ENCODE peak calls at places on chromosome 16, in seven cellular contexts. D is breast epithelium, H is HCT116, S is A549, B is tibial nerve, T is right lobe of liver, O is K562. E is an unnamed sample.

GRCh38 chr16:58102665-58103427 is 26.3 kb downstream of the CFAP20 start:
- DNase-seq in T (no peak), O (no peak), H (no peak), S (no peak), D (no peak), B (no peak), E (no peak)

GRCh38 chr16:920722-921121 is 50.1 kb downstream of the LMF1 start:
- DNase-seq in D (peak), B (peak), O (no peak), H (no peak), T (no peak), S (no peak), E (no peak)

GRCh38 chr16:28923652-28924398 is 1.2 kb downstream of the RABEP2 start:
- DNase-seq in D (no peak), B (no peak), T (no peak), S (no peak), H (no peak), O (no peak), E (no peak)

GRCh38 chr16:69077251-69077650 is 28.2 kb upstream of the HAS3 start:
- DNase-seq in T (no peak), D (no peak), H (peak), S (no peak), B (no peak), O (no peak), E (no peak)

GRCh38 chr16:7513429-7513828 is 180.8 kb downstream of the RBFOX1 start:
- DNase-seq in H (no peak), B (no peak), D (no peak), O (peak), T (no peak), S (no peak), E (peak)

GRCh38 chr16:86240716-86241363 is 269.5 kb upstream of the FOXF1 start:
- DNase-seq in O (no peak), D (peak), B (no peak), H (no peak), T (no peak), S (no peak), E (no peak)

GRCh38 chr16:83579027-83579426 is 228.8 kb upstream of the HSBP1 start:
- DNase-seq in D (no peak), O (no peak), B (no peak), T (no peak), S (no peak), H (no peak), E (no peak)

GRCh38 chr16:28304214-28304613 is 11.9 kb downstream of the SBK1 start:
- DNase-seq in S (no peak), O (peak), H (no peak), T (no peak), D (no peak), B (no peak), E (peak)

GRCh38 chr16:21650517-21650916 is 1.9 kb downstream of the IGSF6 start:
- DNase-seq in O (no peak), S (no peak), B (no peak), T (no peak), H (no peak), D (no peak), E (no peak)

GRCh38 chr16:49441366-49441780 is 67.8 kb downstream of the C16orf78 start:
- DNase-seq in B (no peak), T (peak), D (peak), S (no peak), O (no peak), H (no peak), E (no peak)

GRCh38 chr16:62041401-62041800 is 5.2 kb upstream of the CDH8 start:
- DNase-seq in O (peak), H (no peak), B (no peak), T (no peak), D (no peak), S (peak), E (no peak)

GRCh38 chr16:15597135-15597534 is 45.8 kb downstream of the MARF1 start:
- DNase-seq in B (no peak), T (no peak), S (no peak), H (no peak), O (peak), D (no peak), E (no peak)

GRCh38 chr16:27235938-27236245 is 32.6 kb downstream of the KDM8 start:
- DNase-seq in T (no peak), D (no peak), B (no peak), S (no peak), H (no peak), O (no peak), E (no peak)
- TF ChIP-seq POLR2A in T (no peak), D (no peak), B (no peak), S (no peak), H (no peak), O (no peak), E (no peak)

DNA sequence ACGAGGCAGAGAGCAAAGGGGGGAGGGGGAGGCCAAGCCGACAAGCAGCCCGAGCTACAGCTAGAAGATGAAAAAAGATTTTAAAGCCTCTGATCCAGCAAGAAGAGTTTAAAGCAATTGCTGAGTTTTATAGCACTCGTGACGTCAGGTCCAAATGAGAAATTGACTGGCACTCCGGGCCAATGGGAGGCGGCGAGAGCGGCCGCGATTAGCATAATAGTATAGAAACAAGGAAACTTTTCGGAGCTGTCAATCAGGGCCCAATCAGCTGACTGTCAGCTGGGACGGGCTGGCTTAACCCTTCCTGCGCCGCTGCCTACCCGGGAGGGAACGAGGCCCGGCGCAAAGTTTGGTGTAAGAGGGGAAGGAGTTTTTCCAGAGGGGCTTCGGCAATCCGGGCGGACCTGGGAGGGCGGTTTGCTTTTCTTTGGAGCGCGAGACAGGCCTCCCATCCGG is at the start of gene MAF:
- DNase-seq in B (peak), H (no peak), S (peak), T (peak), O (peak), D (peak), E (peak)
- TF ChIP-seq POLR2A in B (peak), H (no peak), S (no peak), T (peak), O (no peak), D (no peak), E (no peak)

GRCh38 chr16:9123401-9123800 is 32.0 kb downstream of the HAPSTR1 start:
- DNase-seq in O (no peak), T (no peak), S (no peak), D (no peak), B (no peak), H (no peak), E (no peak)

GRCh38 chr16:9124908-9125584 is 33.6 kb downstream of the HAPSTR1 start:
- DNase-seq in T (no peak), S (no peak), D (no peak), H (no peak), O (no peak), B (no peak), E (no peak)

GRCh38 chr16:9122969-9123368 is 31.5 kb downstream of the HAPSTR1 start:
- DNase-seq in T (no peak), O (no peak), H (no peak), B (no peak), D (no peak), S (no peak), E (no peak)

GRCh38 chr16:9124444-9124843 is 33.0 kb downstream of the HAPSTR1 start:
- DNase-seq in S (no peak), T (no peak), B (no peak), H (no peak), D (no peak), O (no peak), E (no peak)

GRCh38 chr16:9123871-9124270 is 32.4 kb downstream of the HAPSTR1 start:
- DNase-seq in H (peak), D (peak), T (peak), B (no peak), S (peak), O (no peak), E (no peak)
- TF ChIP-seq POLR2A in H (no peak), D (no peak), T (no peak), B (no peak), S (no peak), O (no peak), E (no peak)

GRCh38 chr16:2047330-2048115 is at the start of the genes NTHL1 and TSC2:
- DNase-seq in O (peak), T (peak), B (peak), S (peak), H (peak), D (peak), E (peak)
- TF ChIP-seq POLR2A in O (peak), T (no peak), B (no peak), S (peak), H (peak), D (no peak), E (peak)

GRCh38 chr16:3101841-3102470 is 2.9 kb upstream of the ZSCAN10 start:
- DNase-seq in O (no peak), H (no peak), B (no peak), S (no peak), T (peak), D (no peak), E (peak)

GRCh38 chr16:3101018-3101840 is 2.1 kb upstream of the ZSCAN10 start:
- DNase-seq in B (no peak), O (peak), T (peak), S (peak), D (no peak), H (no peak), E (peak)

GRCh38 chr16:3112058-3112880 is at the start of gene ZNF205:
- DNase-seq in S (peak), B (peak), O (peak), D (peak), T (peak), H (no peak), E (peak)

GRCh38 chr16:3106205-3106928 is 6.0 kb upstream of the ZNF205 start:
- DNase-seq in H (peak), T (peak), B (peak), O (peak), D (peak), S (peak), E (peak)
- TF ChIP-seq POLR2A in H (peak), T (peak), B (no peak), O (peak), D (peak), S (peak), E (peak)

GRCh38 chr16:89113152-89113547 is 19.5 kb downstream of the ACSF3 start:
- DNase-seq in S (no peak), D (no peak), O (no peak), H (no peak), T (no peak), B (no peak), E (no peak)

GRCh38 chr16:89114159-89114981 is 20.7 kb downstream of the ACSF3 start:
- DNase-seq in D (no peak), S (no peak), B (no peak), H (no peak), T (no peak), O (no peak), E (no peak)

GRCh38 chr16:89115216-89115949 is 21.7 kb downstream of the ACSF3 start:
- DNase-seq in O (peak), T (peak), S (no peak), B (peak), H (no peak), D (peak), E (no peak)

GRCh38 chr16:89112377-89113151 is 18.9 kb downstream of the ACSF3 start:
- DNase-seq in D (no peak), O (no peak), H (no peak), S (no peak), T (no peak), B (no peak), E (no peak)

DNA sequence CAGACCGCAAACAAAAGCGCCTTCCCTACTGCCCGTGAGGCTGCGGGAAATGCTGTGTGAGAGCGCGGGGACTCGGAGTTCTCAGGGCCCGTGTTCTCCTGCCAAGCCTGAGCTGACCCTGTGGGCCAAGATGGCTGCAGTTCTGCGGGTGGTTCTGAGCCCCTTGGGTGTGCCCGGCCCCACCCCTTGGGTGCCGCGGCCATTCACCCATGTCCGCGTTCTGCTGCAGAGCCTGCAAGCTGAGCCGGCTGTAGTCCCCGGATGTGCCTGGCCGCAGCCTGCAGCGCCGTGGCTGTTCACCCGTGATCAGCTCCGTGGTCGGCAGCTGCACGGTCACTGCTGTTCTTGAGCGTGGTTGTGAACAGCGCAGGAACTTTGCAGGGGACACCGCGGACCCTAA is 20.0 kb downstream of the ACSF3 start:
- DNase-seq in H (no peak), B (no peak), O (no peak), D (no peak), S (no peak), T (no peak), E (no peak)
- TF ChIP-seq POLR2A in H (no peak), B (no peak), O (no peak), D (no peak), S (no peak), T (no peak), E (no peak)

GRCh38 chr16:2513405-2514332 is at the start of gene ATP6V0C:
- DNase-seq in O (peak), T (peak), S (peak), B (peak), H (peak), D (peak), E (peak)
- TF ChIP-seq POLR2A in O (peak), T (peak), S (peak), B (peak), H (peak), D (peak), E (peak)

DNA sequence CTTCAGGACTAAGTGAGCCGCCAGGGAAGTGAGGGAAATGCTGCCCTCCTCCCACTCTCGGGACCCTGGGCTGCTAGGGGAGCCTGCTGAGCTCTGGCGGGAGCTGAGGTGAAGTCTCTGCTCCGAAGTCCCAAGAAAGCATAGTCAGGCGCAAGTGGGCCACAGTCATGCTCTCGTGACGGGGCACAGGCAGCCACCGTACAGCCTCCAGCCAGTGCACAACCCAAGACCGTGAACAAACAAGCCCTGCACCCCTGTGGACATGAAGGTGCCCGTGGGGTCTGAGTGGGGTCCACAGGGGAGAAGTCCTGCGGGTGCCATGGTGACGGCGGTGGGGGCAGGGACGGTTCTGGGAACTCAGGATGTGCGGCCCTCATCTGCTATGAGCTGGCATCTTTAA is 24.7 kb downstream of the ZNF276 start:
- DNase-seq in O (no peak), H (no peak), D (no peak), B (no peak), S (no peak), T (no peak), E (no peak)
- TF ChIP-seq POLR2A in O (no peak), H (no peak), D (no peak), B (no peak), S (no peak), T (no peak), E (no peak)

GRCh38 chr16:74713876-74714275 is 13.2 kb upstream of the MLKL start:
- DNase-seq in H (no peak), B (no peak), S (no peak), T (no peak), O (no peak), D (no peak), E (no peak)

GRCh38 chr16:74713325-74713724 is 12.7 kb upstream of the MLKL start:
- DNase-seq in D (no peak), T (no peak), O (no peak), B (no peak), H (no peak), S (no peak), E (no peak)

GRCh38 chr16:74710401-74710800 is 9.7 kb upstream of the MLKL start:
- DNase-seq in H (no peak), B (no peak), T (no peak), O (no peak), S (no peak), D (no peak), E (no peak)

GRCh38 chr16:74711938-74712337 is 11.3 kb upstream of the MLKL start:
- DNase-seq in B (no peak), O (no peak), H (no peak), S (no peak), T (no peak), D (no peak), E (no peak)

DNA sequence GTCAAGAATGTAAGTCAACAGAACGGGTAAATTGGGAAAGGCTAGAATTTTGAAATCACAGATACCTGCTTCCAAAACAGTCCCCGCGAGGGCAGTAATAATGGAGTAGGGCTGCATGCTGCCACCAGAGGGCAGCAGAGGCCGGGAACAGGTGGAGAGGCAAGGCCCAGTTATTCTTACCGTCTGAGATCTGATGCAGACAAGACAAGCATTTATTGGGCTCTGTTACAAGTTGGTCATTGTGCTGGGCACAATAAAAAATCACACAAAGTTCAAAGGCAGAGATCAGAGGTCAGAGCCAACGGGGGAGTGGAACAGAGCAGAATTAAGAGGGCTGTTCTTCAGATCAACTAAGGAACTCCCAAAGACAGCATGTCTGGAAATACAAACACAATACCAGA is 8.8 kb upstream of the MLKL start:
- DNase-seq in D (peak), O (peak), S (peak), T (peak), H (peak), B (peak), E (peak)
- TF ChIP-seq POLR2A in D (no peak), O (no peak), S (no peak), T (no peak), H (no peak), B (no peak), E (no peak)

E was measured in erythroblast.